ENCODE peak calls at places on chromosomes 5 and 9, in nine cellular contexts. Q is memory B cell; A is IMR-90; Y is HuH-7; F is NCI-H446; X is activated naive CD4-positive, alpha-beta T cell treated with Interleukin-2 at 50 U/mL for 16 hours; C is mesendoderm; L is foreskin fibroblast; U is psoas muscle. P is an unnamed sample.

GRCh38 chr9:31210982-31211570 is 1173.4 kb upstream of the ACO1 start:
- DNase-seq in L (no peak), Q (no peak), C (peak), Y (no peak), X (peak), F (no peak), U (no peak), A (no peak), P (no peak)

GRCh38 chr9:98698856-98699255 is 9.9 kb downstream of the GABBR2 start:
- DNase-seq in U (no peak), A (no peak), Y (no peak), X (no peak), C (no peak), Q (no peak), L (no peak), F (no peak), P (no peak)

GRCh38 chr9:123338710-123339665 is 17.0 kb upstream of the CRB2 start:
- DNase-seq in Q (peak), U (no peak), L (no peak), C (peak), X (peak), F (no peak), A (no peak), Y (no peak), P (no peak)

GRCh38 chr5:173016621-173017046 is 33.1 kb downstream of the ATP6V0E1 start:
- DNase-seq in X (no peak), L (peak), U (no peak), Q (no peak), A (peak), Y (peak), F (no peak), C (peak), P (no peak)

GRCh38 chr9:79221084-79221483 is 350.7 kb upstream of the TLE4 start:
- DNase-seq in L (peak), F (no peak), Y (no peak), A (peak), Q (no peak), C (no peak), U (no peak), X (no peak), P (peak)

GRCh38 chr9:133521122-133522072 is 3.4 kb downstream of the MYMK start:
- DNase-seq in C (no peak), L (no peak), A (no peak), F (no peak), X (no peak), Q (no peak), U (peak), Y (no peak), P (no peak)

GRCh38 chr5:148931453-148932057 is 105.1 kb downstream of the ADRB2 start:
- DNase-seq in L (no peak), F (no peak), U (no peak), Q (no peak), C (no peak), X (no peak), Y (no peak), A (no peak), P (no peak)

GRCh38 chr5:145939532-145940065 is 3.2 kb downstream of the SH3RF2 start:
- DNase-seq in Y (no peak), L (no peak), Q (no peak), C (peak), U (no peak), A (no peak), X (no peak), F (no peak), P (no peak)

GRCh38 chr5:37757980-37758582 is 81.8 kb downstream of the GDNF start:
- DNase-seq in U (no peak), Y (no peak), C (no peak), Q (no peak), F (no peak), L (peak), A (no peak), X (no peak), P (no peak)

GRCh38 chr9:61674465-61674864 is 484.6 kb downstream of the SPATA31A7 start:
- DNase-seq in A (no peak), Q (no peak), L (no peak), X (no peak), F (no peak), C (no peak), U (no peak), Y (no peak), P (no peak)

GRCh38 chr5:167296056-167296455 is 995.4 kb upstream of the WWC1 start:
- DNase-seq in F (no peak), Q (no peak), C (no peak), U (no peak), X (no peak), A (no peak), L (no peak), Y (no peak), P (no peak)

GRCh38 chr5:27020965-27021364 is 17.4 kb downstream of the CDH9 start:
- DNase-seq in X (no peak), Q (no peak), F (peak), C (no peak), A (peak), L (no peak), U (no peak), Y (peak), P (no peak)

GRCh38 chr9:22528485-22528884 is 81.9 kb downstream of the DMRTA1 start:
- DNase-seq in X (no peak), A (peak), L (peak), Y (no peak), F (no peak), U (no peak), C (peak), Q (no peak), P (no peak)

GRCh38 chr5:82295144-82295543 is 17.0 kb upstream of the RPS23 start:
- DNase-seq in A (peak), X (no peak), F (no peak), Y (no peak), C (peak), U (no peak), L (no peak), Q (no peak), P (no peak)

GRCh38 chr9:74006935-74007334 is 490.2 kb upstream of the RORB start:
- DNase-seq in F (no peak), X (no peak), U (no peak), Q (no peak), C (peak), L (peak), A (no peak), Y (no peak), P (no peak)

GRCh38 chr5:111742595-111742994 is 14.4 kb downstream of the NREP start:
- DNase-seq in F (no peak), Q (no peak), U (no peak), A (peak), L (peak), X (no peak), C (no peak), Y (no peak), P (peak)

GRCh38 chr5:14735944-14736343 is 71.4 kb downstream of the OTULIN start:
- DNase-seq in L (no peak), C (no peak), F (no peak), Y (no peak), U (no peak), X (no peak), A (no peak), Q (no peak), P (no peak)

GRCh38 chr5:88109806-88110205 is 158.8 kb downstream of the TMEM161B start:
- DNase-seq in L (no peak), Y (no peak), Q (no peak), C (no peak), U (no peak), F (no peak), X (no peak), A (peak), P (no peak)

GRCh38 chr9:26260238-26260637 is 582.0 kb upstream of the TUSC1 start:
- DNase-seq in A (peak), X (no peak), L (peak), U (no peak), F (no peak), Y (no peak), Q (no peak), C (no peak), P (no peak)

GRCh38 chr9:112135706-112136105 is 39.4 kb downstream of the SUSD1 start:
- DNase-seq in U (no peak), Y (no peak), A (no peak), X (no peak), C (no peak), F (no peak), Q (no peak), L (no peak), P (no peak)

GRCh38 chr5:132238169-132238744 is 10.6 kb upstream of the P4HA2 start:
- DNase-seq in U (peak), C (peak), L (peak), Y (peak), F (no peak), A (peak), Q (peak), X (peak), P (no peak)

GRCh38 chr5:116861662-116862061 is 287.0 kb upstream of the SEMA6A start:
- DNase-seq in U (no peak), A (no peak), Y (no peak), L (no peak), Q (no peak), C (no peak), F (no peak), X (no peak), P (no peak)

GRCh38 chr9:110555551-110555950 is 24.0 kb downstream of the SVEP1 start:
- DNase-seq in L (no peak), C (no peak), A (no peak), U (no peak), F (no peak), Q (no peak), X (no peak), Y (no peak), P (no peak)

GRCh38 chr5:41193462-41194166 is 19.7 kb downstream of the C6 start:
- DNase-seq in Y (no peak), U (peak), Q (no peak), F (peak), C (no peak), X (no peak), L (peak), A (peak), P (no peak)